ENCODE peak calls at places on chromosomes 1 and 21, in six cellular contexts. W, H, L, J, X and E are unnamed samples.

GRCh38 chr1:162892916-162893714 is 32.1 kb upstream of the CCDC190 start:
- DNase-seq in X (no peak), W (no peak), H (no peak), J (no peak), L (no peak), E (no peak)

GRCh38 chr1:53244126-53244525 is 5.8 kb upstream of the MAGOH start:
- DNase-seq in J (no peak), L (no peak), X (no peak), W (no peak), H (no peak), E (no peak)

GRCh38 chr1:23424171-23424959 is at the start of gene TCEA3:
- DNase-seq in H (no peak), W (peak), L (peak), J (no peak), X (no peak), E (no peak)

GRCh38 chr1:226308166-226308722 is 720 bp downstream of the LIN9 start:
- DNase-seq in J (no peak), X (no peak), H (peak), L (no peak), W (no peak), E (peak)

GRCh38 chr1:154626456-154627246 is 18.7 kb upstream of the ADAR start:
- DNase-seq in L (peak), X (no peak), J (no peak), W (no peak), H (no peak), E (no peak)

GRCh38 chr21:16579538-16579937 is 849.8 kb downstream of the USP25 start:
- DNase-seq in W (no peak), H (no peak), L (no peak), X (no peak), J (no peak), E (peak)

GRCh38 chr1:204746838-204747442 is 61.4 kb upstream of the LRRN2 start:
- DNase-seq in J (peak), X (no peak), L (peak), W (peak), H (no peak), E (peak)

GRCh38 chr1:223811634-223812101 is 34.1 kb downstream of the TP53BP2 start:
- DNase-seq in X (no peak), J (no peak), W (peak), H (no peak), L (no peak), E (peak)

GRCh38 chr1:55684131-55684650 is 469.0 kb upstream of the USP24 start:
- DNase-seq in H (no peak), J (no peak), X (no peak), L (no peak), W (no peak), E (no peak)

GRCh38 chr1:229430761-229431269 is 3.1 kb downstream of the ACTA1 start:
- DNase-seq in J (no peak), H (no peak), L (peak), W (peak), X (no peak), E (peak)

GRCh38 chr1:111604931-111605330 is 14.7 kb upstream of the RAP1A start:
- DNase-seq in L (peak), W (no peak), H (no peak), X (no peak), J (no peak), E (no peak)

GRCh38 chr1:154970631-154971340 is at the start of gene SHC1:
- DNase-seq in X (peak), H (peak), W (no peak), L (peak), J (no peak), E (peak)

GRCh38 chr1:38800720-38801671 is 58.6 kb downstream of the RRAGC start:
- DNase-seq in J (no peak), L (no peak), H (no peak), X (no peak), W (no peak), E (no peak)

GRCh38 chr1:210328746-210329488 is at the start of gene HHAT:
- DNase-seq in L (peak), X (peak), H (peak), W (peak), J (no peak), E (peak)

GRCh38 chr1:230226004-230226800 is 159.2 kb downstream of the GALNT2 start:
- DNase-seq in L (no peak), X (no peak), H (no peak), J (no peak), W (no peak), E (no peak)

GRCh38 chr1:167651161-167651693 is 21.2 kb downstream of the RCSD1 start:
- DNase-seq in H (no peak), L (no peak), W (peak), J (no peak), X (no peak), E (no peak)